ENCODE peak calls at places on chromosome 1, in six cellular contexts. One of them, this sample, is unnamed.

GRCh38 chr1:65820983-65821382 is 28.3 kb downstream of the PDE4B start:
- DNase-seq in SW 1271: no peak
- DNase-seq in AG04450: peak
- DNase-seq in NCI-H1092: no peak
- DNase-seq in EH: peak
- DNase-seq in epithelial cell of prostate: no peak
- DNase-seq in this sample: peak

GRCh38 chr1:46772571-46772970 is 26.3 kb upstream of the CYP4B1 start:
- DNase-seq in SW 1271: no peak
- DNase-seq in AG04450: no peak
- DNase-seq in NCI-H1092: no peak
- DNase-seq in EH: no peak
- DNase-seq in epithelial cell of prostate: no peak
- DNase-seq in this sample: peak

GRCh38 chr1:53475661-53476060 is 16.5 kb downstream of the DMRTB1 start:
- DNase-seq in SW 1271: no peak
- DNase-seq in AG04450: no peak
- DNase-seq in NCI-H1092: no peak
- DNase-seq in EH: no peak
- DNase-seq in epithelial cell of prostate: no peak
- DNase-seq in this sample: no peak

GRCh38 chr1:43707191-43708005 is at the start of gene ST3GAL3:
- DNase-seq in SW 1271: peak
- DNase-seq in AG04450: peak
- DNase-seq in NCI-H1092: peak
- DNase-seq in EH: peak
- DNase-seq in epithelial cell of prostate: peak
- DNase-seq in this sample: peak

GRCh38 chr1:177255411-177255810 is 84.7 kb downstream of the BRINP2 start:
- DNase-seq in SW 1271: no peak
- DNase-seq in AG04450: no peak
- DNase-seq in NCI-H1092: no peak
- DNase-seq in EH: peak
- DNase-seq in epithelial cell of prostate: peak
- DNase-seq in this sample: no peak

GRCh38 chr1:76292418-76293184 is 218.1 kb downstream of the ST6GALNAC3 start:
- DNase-seq in SW 1271: no peak
- DNase-seq in AG04450: no peak
- DNase-seq in NCI-H1092: no peak
- DNase-seq in EH: no peak
- DNase-seq in epithelial cell of prostate: no peak
- DNase-seq in this sample: no peak

GRCh38 chr1:24318238-24318987 is 744 bp upstream of the GRHL3 start:
- DNase-seq in SW 1271: no peak
- DNase-seq in AG04450: peak
- DNase-seq in NCI-H1092: no peak
- DNase-seq in EH: peak
- DNase-seq in epithelial cell of prostate: no peak
- DNase-seq in this sample: no peak

GRCh38 chr1:90381598-90381997 is 335.5 kb downstream of the BARHL2 start:
- DNase-seq in SW 1271: no peak
- DNase-seq in AG04450: no peak
- DNase-seq in NCI-H1092: no peak
- DNase-seq in EH: no peak
- DNase-seq in epithelial cell of prostate: no peak
- DNase-seq in this sample: no peak

GRCh38 chr1:117967472-117967871 is 37.9 kb downstream of the WDR3 start:
- DNase-seq in SW 1271: no peak
- DNase-seq in AG04450: peak
- DNase-seq in NCI-H1092: no peak
- DNase-seq in EH: peak
- DNase-seq in epithelial cell of prostate: no peak
- DNase-seq in this sample: peak

GRCh38 chr1:117466761-117467160 is 99.5 kb downstream of the MAN1A2 start:
- DNase-seq in SW 1271: no peak
- DNase-seq in AG04450: no peak
- DNase-seq in NCI-H1092: no peak
- DNase-seq in EH: peak
- DNase-seq in epithelial cell of prostate: no peak
- DNase-seq in this sample: no peak

GRCh38 chr1:226185153-226186036 is 1.1 kb downstream of the ACBD3 start:
- DNase-seq in SW 1271: no peak
- DNase-seq in AG04450: no peak
- DNase-seq in NCI-H1092: no peak
- DNase-seq in EH: peak
- DNase-seq in epithelial cell of prostate: no peak
- DNase-seq in this sample: peak

GRCh38 chr1:212355230-212355969 is 59.3 kb downstream of the PACC1 start:
- DNase-seq in SW 1271: no peak
- DNase-seq in AG04450: no peak
- DNase-seq in NCI-H1092: no peak
- DNase-seq in EH: peak
- DNase-seq in epithelial cell of prostate: no peak
- DNase-seq in this sample: no peak

This sample was measured in MV-4-11.